ENCODE peak calls at places on chromosome 16, in four cellular contexts. L is mesendoderm, T is AG09309, E is GM23248. W is an unnamed sample.

GRCh38 chr16:1960665-1961630 is 1.6 kb downstream of the NDUFB10 start:
- DNase-seq in L (peak; percentile 76), T (no peak), E (peak; percentile 51), W (no peak)

GRCh38 chr16:75230471-75231110 is 11.8 kb downstream of the CTRB1 start:
- DNase-seq in L (no peak), T (no peak), E (no peak), W (no peak)

GRCh38 chr16:4918790-4919210 is 18.1 kb downstream of the PPL start:
- DNase-seq in L (no peak), T (no peak), E (no peak), W (no peak)

GRCh38 chr16:35144212-35144932 is 1685.0 kb downstream of the TP53TG3F start:
- DNase-seq in L (no peak), T (no peak), E (no peak), W (no peak)

GRCh38 chr16:23728112-23728477 is 15.1 kb upstream of the ERN2 start:
- DNase-seq in L (no peak), T (no peak), E (no peak), W (no peak)

GRCh38 chr16:75026892-75027391 is 28.1 kb downstream of the ZNRF1 start:
- DNase-seq in L (no peak), T (no peak), E (peak; percentile 6), W (no peak)

GRCh38 chr16:87615621-87616041 is 13.3 kb downstream of the JPH3 start:
- DNase-seq in L (no peak), T (no peak), E (no peak), W (no peak)

GRCh38 chr16:49890876-49891275 is 35.0 kb upstream of the ZNF423 start:
- DNase-seq in L (peak; percentile 88), T (no peak), E (peak; percentile 15), W (no peak)

GRCh38 chr16:11151156-11151904 is 104.7 kb downstream of the SOCS1 start:
- DNase-seq in L (no peak), T (no peak), E (no peak), W (no peak)

GRCh38 chr16:79316004-79316458 is 284.5 kb downstream of the MAF start:
- DNase-seq in L (no peak), T (no peak), E (no peak), W (no peak)

GRCh38 chr16:11359370-11359769 is 14.1 kb downstream of the RMI2 start:
- DNase-seq in L (peak; percentile 92), T (peak; percentile 61), E (peak; percentile 89), W (peak; percentile 35)

GRCh38 chr16:56851671-56852400 is 13.2 kb upstream of the SLC12A3 start:
- DNase-seq in L (peak; percentile 81), T (no peak), E (peak; percentile 60), W (no peak)

GRCh38 chr16:57906385-57907316 is 64.3 kb downstream of the CNGB1 start:
- DNase-seq in L (no peak), T (no peak), E (peak; percentile 51), W (no peak)

GRCh38 chr16:59887856-59888255 is 1153.7 kb upstream of the GOT2 start:
- DNase-seq in L (no peak), T (no peak), E (peak; percentile 11), W (no peak)

GRCh38 chr16:66311306-66311705 is 55.2 kb upstream of the CDH5 start:
- DNase-seq in L (no peak), T (no peak), E (no peak), W (no peak)

GRCh38 chr16:50627419-50627818 is 53.7 kb downstream of the SNX20 start:
- DNase-seq in L (peak; percentile 44), T (no peak), E (peak; percentile 18), W (no peak)

GRCh38 chr16:30767767-30768465 is 5.8 kb downstream of the RNF40 start:
- DNase-seq in L (no peak), T (no peak), E (no peak), W (no peak)

GRCh38 chr16:85162478-85163277 is 50.4 kb upstream of the CIBAR2 start:
- DNase-seq in L (no peak), T (no peak), E (peak; percentile 95), W (peak; percentile 61)
- H3K4me3 ChIP-seq in L (no peak overlapping the region), T (no peak overlapping the region), E (peak overlapping the region; percentile 46), W (no peak overlapping the region)

DNA sequence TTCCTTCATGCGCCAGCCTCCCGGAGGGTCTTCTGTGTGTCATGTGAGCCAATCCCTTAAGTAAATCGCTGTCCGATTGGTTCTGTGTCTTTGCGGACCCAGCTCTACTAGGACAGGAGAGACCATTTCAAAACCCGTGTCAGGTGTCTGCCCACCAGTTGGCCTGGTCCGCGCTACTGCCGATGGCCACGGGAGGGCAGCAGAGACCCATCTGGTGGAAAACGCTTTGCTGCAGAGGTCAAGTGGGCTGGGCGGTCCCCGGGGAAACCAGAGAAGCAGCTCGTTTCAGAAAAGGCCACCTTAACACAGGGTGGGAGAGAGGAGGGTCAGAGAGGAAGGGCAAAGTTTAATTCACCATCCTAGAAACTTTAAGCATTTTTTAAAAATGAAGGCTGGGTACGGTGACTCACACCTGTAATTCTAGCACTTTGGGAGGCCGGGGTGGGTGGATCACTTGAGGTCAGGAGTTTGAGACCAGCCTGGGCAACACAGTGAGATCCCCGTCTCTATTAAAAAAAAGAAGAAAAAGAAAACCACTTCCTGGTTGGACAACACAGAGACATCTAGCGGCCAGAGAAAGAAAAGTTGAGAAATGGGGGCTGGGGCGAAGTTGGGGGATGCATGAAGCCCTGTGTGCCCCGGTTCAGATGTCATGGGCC is 2.8 kb upstream of the CIBAR2 start:
- DNase-seq in L (peak; percentile 92), T (peak; percentile 29), E (peak; percentile 83), W (no peak)
- H3K4me3 ChIP-seq in L (no peak overlapping the region), T (no peak overlapping the region), E (peak overlapping the region; percentile 60), W (no peak overlapping the region)

GRCh38 chr16:48035142-48035541 is 120.7 kb downstream of the ABCC12 start:
- DNase-seq in L (no peak), T (no peak), E (no peak), W (no peak)
- H3K4me3 ChIP-seq in L (no peak overlapping the region), T (no peak overlapping the region), E (no peak overlapping the region), W (no peak overlapping the region)

DNA sequence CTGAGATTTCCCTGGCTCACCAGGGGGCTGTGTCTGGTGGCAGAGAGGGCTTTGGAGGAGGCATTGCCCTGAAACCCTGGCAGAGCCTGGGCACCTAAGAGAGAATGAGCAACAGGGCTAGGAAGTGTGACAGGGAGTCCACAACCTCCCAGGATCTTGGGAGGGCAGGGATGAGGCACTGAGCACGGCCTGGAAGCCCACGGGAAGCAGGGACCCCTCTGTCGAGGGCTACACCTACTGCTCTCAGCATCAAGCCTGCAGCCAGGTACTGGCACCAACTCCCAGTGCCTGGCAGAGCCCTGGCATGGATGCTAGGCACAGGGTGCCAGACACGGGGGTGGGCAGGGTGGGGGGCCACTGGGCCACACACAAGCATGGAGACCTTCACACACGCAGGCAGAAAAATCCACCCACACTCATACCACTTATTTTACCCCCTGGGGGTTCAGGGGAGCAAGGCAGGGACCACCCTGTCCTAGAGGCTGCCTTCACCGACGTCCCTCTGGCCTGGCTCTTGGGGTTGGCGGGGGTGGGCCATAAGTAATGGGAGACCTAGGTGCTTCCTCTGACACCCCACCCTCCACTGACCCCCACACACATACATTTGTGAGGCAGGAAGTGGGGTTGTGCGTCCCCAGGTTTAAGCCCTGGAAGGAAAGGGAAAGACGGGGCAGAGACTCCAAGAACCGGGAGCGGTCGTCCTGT is 970 bp upstream of the HSD11B2 start:
- DNase-seq in L (no peak), T (no peak), E (no peak), W (no peak)
- H3K4me3 ChIP-seq in L (peak overlapping the region; percentile 9), T (no peak overlapping the region), E (peak overlapping the region; percentile 60), W (peak overlapping the region; percentile 35)

DNA sequence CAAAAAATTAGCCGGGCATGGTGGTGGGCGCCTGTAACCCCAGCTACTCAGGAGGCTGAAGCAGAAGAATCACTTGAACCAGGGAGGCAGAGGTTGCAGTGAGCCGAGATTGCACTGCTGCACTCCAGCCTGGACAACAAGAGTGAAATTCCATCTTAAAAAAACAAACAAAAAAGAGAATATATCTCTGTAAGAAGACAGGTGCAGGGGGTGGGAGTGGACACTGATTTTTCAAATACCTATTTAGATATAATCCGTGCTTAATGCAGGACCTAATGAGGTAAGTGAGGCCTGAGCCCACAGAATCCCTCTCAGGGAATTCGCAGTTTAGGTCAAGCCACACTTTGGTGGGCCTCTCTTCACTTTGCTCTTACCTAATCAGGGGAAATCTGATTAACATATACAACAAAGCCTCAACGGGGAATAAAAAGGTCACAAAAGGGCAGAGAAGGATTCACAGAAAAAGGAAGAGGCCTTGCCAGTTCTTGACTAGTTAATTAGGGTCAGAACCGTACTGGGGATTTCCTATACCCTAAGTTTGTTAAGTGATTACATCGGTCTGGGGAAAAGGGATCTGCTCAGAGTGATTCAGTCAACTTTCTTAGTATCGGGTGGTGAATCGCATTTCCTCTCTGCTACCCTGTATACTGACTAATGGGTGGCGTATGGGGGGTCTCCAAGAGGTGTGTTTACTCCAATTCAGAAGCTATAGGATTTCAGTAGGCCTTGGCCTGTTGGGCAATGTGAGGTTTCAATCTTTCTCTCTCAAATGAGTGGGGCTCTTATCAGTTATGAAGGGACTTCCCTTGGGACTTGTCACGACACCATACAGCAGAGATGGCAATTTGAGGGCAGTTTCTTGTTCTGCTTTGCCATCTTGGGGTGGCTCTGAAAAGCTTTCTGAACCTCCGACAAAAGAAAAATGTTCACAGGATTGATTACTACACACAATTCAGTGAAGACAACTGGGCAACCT is 1.9 kb upstream of the NFAT5 start:
- DNase-seq in L (peak; percentile 61), T (no peak), E (peak; percentile 40), W (no peak)
- H3K4me3 ChIP-seq in L (no peak overlapping the region), T (no peak overlapping the region), E (peak overlapping the region; percentile 95), W (peak overlapping the region; percentile 8)

DNA sequence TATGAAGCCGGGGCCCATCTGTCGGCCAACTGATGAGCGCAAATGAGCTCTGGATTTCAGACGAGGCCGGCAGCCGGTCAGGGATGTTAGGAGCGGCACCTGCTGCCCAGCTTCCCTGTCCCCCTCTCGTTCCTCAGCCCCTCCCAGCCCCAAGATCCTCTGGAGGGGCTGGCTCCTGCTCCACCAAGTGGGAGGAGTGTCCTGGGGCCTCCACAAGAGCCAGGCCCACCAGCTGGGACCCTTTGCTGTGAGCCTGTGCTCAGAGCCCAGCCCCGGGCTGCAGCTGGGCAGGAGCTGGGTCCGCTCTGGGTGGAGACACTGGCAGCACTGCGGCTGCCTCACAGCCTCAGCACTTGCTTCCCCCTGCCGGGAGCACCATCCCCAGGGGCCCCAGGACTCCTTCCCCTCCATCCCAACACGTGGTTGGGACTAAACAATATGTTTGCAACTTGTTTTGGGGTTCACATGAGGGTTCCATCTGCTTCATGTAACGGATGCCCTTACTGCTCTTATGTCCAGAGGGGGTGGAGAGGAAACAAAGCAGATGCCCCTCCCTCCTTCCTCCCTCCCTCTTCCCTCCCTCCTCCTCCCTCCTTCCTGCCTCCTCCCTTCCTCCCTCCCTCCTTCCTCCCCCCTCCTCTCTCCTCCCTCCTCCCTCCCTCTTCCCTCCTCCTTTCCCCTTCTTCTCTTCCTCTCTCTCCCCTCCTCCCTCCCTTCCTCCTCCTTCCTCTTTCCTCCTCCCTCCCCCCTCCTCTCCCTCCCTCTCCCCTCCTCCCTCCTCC is 16.2 kb upstream of the CBFA2T3 start:
- DNase-seq in L (peak; percentile 10), T (no peak), E (no peak), W (no peak)
- H3K4me3 ChIP-seq in L (no peak overlapping the region), T (no peak overlapping the region), E (no peak overlapping the region), W (no peak overlapping the region)

W was measured in skeletal muscle cell.